ENCODE peak calls at places on chromosomes 6 and 20, in six cellular contexts. One of them, this sample, is unnamed.

GRCh38 chr20:31595654-31596411 is 9.3 kb upstream of the ID1 start:
- DNase-seq in HCT116: peak
- DNase-seq in WTC11: peak
- DNase-seq in GM12878: no peak
- DNase-seq in HepG2: peak
- DNase-seq in H1: peak
- DNase-seq in this sample: no peak

GRCh38 chr6:154276810-154277577 is 79.6 kb downstream of the IPCEF1 start:
- DNase-seq in HepG2: peak
- DNase-seq in H1: no peak
- DNase-seq in WTC11: no peak
- DNase-seq in HCT116: peak
- DNase-seq in GM12878: no peak
- DNase-seq in this sample: peak

GRCh38 chr6:100775667-100776066 is 105.5 kb downstream of the ASCC3 start:
- DNase-seq in H1: no peak
- DNase-seq in WTC11: no peak
- DNase-seq in GM12878: no peak
- DNase-seq in HCT116: no peak
- DNase-seq in HepG2: no peak
- DNase-seq in this sample: no peak

GRCh38 chr6:167755461-167755860 is 71.2 kb upstream of the AFDN start:
- DNase-seq in HepG2: no peak
- DNase-seq in H1: no peak
- DNase-seq in WTC11: no peak
- DNase-seq in HCT116: no peak
- DNase-seq in GM12878: no peak
- DNase-seq in this sample: no peak

GRCh38 chr20:57148266-57148665 is 118.2 kb downstream of the BMP7 start:
- DNase-seq in H1: no peak
- DNase-seq in GM12878: no peak
- DNase-seq in WTC11: no peak
- DNase-seq in HepG2: no peak
- DNase-seq in HCT116: no peak
- DNase-seq in this sample: no peak

GRCh38 chr6:142820336-142821016 is 124.5 kb downstream of the HIVEP2 start:
- DNase-seq in GM12878: no peak
- DNase-seq in HepG2: no peak
- DNase-seq in HCT116: no peak
- DNase-seq in H1: no peak
- DNase-seq in WTC11: no peak
- DNase-seq in this sample: no peak

GRCh38 chr6:39821739-39822532 is 29.8 kb downstream of the DAAM2 start:
- DNase-seq in WTC11: no peak
- DNase-seq in GM12878: no peak
- DNase-seq in HepG2: no peak
- DNase-seq in HCT116: no peak
- DNase-seq in H1: no peak
- DNase-seq in this sample: no peak

GRCh38 chr20:36572701-36573102 is 695 bp upstream of the TGIF2 start:
- DNase-seq in WTC11: no peak
- DNase-seq in HepG2: peak
- DNase-seq in GM12878: no peak
- DNase-seq in H1: no peak
- DNase-seq in HCT116: no peak
- DNase-seq in this sample: peak

GRCh38 chr20:42492998-42493397 is 696.7 kb downstream of the PTPRT start:
- DNase-seq in HCT116: no peak
- DNase-seq in GM12878: no peak
- DNase-seq in WTC11: no peak
- DNase-seq in HepG2: no peak
- DNase-seq in H1: no peak
- DNase-seq in this sample: no peak

GRCh38 chr6:154039231-154039842 is at the start of gene OPRM1:
- DNase-seq in HepG2: no peak
- DNase-seq in WTC11: peak
- DNase-seq in H1: peak
- DNase-seq in GM12878: no peak
- DNase-seq in HCT116: no peak
- DNase-seq in this sample: peak

GRCh38 chr6:88360203-88360797 is 194.2 kb upstream of the CNR1 start:
- DNase-seq in WTC11: no peak
- DNase-seq in H1: no peak
- DNase-seq in HCT116: no peak
- DNase-seq in GM12878: no peak
- DNase-seq in HepG2: peak
- DNase-seq in this sample: no peak

GRCh38 chr6:723540-723939 is 30.6 kb upstream of the EXOC2 start:
- DNase-seq in H1: no peak
- DNase-seq in GM12878: no peak
- DNase-seq in HCT116: no peak
- DNase-seq in HepG2: no peak
- DNase-seq in WTC11: no peak
- DNase-seq in this sample: peak

GRCh38 chr6:160337301-160337700 is 10.9 kb upstream of the SLC22A3 start:
- DNase-seq in HepG2: no peak
- DNase-seq in HCT116: no peak
- DNase-seq in GM12878: no peak
- DNase-seq in H1: no peak
- DNase-seq in WTC11: no peak
- DNase-seq in this sample: no peak

GRCh38 chr6:129140571-129140970 is 257.6 kb downstream of the LAMA2 start:
- DNase-seq in HepG2: no peak
- DNase-seq in H1: no peak
- DNase-seq in GM12878: no peak
- DNase-seq in WTC11: no peak
- DNase-seq in HCT116: no peak
- DNase-seq in this sample: no peak

GRCh38 chr20:57493091-57493615 is 31.8 kb downstream of the CTCFL start:
- DNase-seq in HCT116: no peak
- DNase-seq in WTC11: no peak
- DNase-seq in H1: no peak
- DNase-seq in GM12878: no peak
- DNase-seq in HepG2: no peak
- DNase-seq in this sample: no peak

GRCh38 chr20:9215539-9215938 is 146.7 kb downstream of the PLCB4 start:
- DNase-seq in HepG2: peak
- DNase-seq in H1: no peak
- DNase-seq in WTC11: no peak
- DNase-seq in GM12878: no peak
- DNase-seq in HCT116: peak
- DNase-seq in this sample: no peak

GRCh38 chr6:132812255-132812732 is 2.1 kb upstream of the RPS12 start:
- DNase-seq in HepG2: peak
- DNase-seq in HCT116: no peak
- DNase-seq in GM12878: no peak
- DNase-seq in WTC11: no peak
- DNase-seq in H1: no peak
- DNase-seq in this sample: no peak

GRCh38 chr6:163543311-163543710 is 128.8 kb downstream of the QKI start:
- DNase-seq in HepG2: no peak
- DNase-seq in H1: no peak
- DNase-seq in WTC11: no peak
- DNase-seq in HCT116: no peak
- DNase-seq in GM12878: no peak
- DNase-seq in this sample: no peak

GRCh38 chr20:56032251-56032650 is 26.9 kb upstream of the CBLN4 start:
- DNase-seq in H1: no peak
- DNase-seq in HCT116: peak
- DNase-seq in WTC11: no peak
- DNase-seq in HepG2: no peak
- DNase-seq in GM12878: no peak
- DNase-seq in this sample: no peak

GRCh38 chr6:89059227-89059626 is 21.3 kb upstream of the PNRC1 start:
- DNase-seq in GM12878: no peak
- DNase-seq in H1: no peak
- DNase-seq in HCT116: no peak
- DNase-seq in WTC11: no peak
- DNase-seq in HepG2: no peak
- DNase-seq in this sample: no peak

GRCh38 chr6:10720229-10720959 is 2.5 kb upstream of the TMEM14C start:
- DNase-seq in WTC11: no peak
- DNase-seq in H1: no peak
- DNase-seq in GM12878: no peak
- DNase-seq in HepG2: peak
- DNase-seq in HCT116: no peak
- DNase-seq in this sample: no peak

GRCh38 chr6:3764516-3765333 is 13.2 kb upstream of the PXDC1 start:
- DNase-seq in HCT116: no peak
- DNase-seq in GM12878: no peak
- DNase-seq in HepG2: no peak
- DNase-seq in H1: no peak
- DNase-seq in WTC11: no peak
- DNase-seq in this sample: no peak

GRCh38 chr6:7087491-7087979 is 20.2 kb upstream of the RREB1 start:
- DNase-seq in HepG2: no peak
- DNase-seq in H1: no peak
- DNase-seq in HCT116: no peak
- DNase-seq in GM12878: peak
- DNase-seq in WTC11: no peak
- DNase-seq in this sample: peak

DNA sequence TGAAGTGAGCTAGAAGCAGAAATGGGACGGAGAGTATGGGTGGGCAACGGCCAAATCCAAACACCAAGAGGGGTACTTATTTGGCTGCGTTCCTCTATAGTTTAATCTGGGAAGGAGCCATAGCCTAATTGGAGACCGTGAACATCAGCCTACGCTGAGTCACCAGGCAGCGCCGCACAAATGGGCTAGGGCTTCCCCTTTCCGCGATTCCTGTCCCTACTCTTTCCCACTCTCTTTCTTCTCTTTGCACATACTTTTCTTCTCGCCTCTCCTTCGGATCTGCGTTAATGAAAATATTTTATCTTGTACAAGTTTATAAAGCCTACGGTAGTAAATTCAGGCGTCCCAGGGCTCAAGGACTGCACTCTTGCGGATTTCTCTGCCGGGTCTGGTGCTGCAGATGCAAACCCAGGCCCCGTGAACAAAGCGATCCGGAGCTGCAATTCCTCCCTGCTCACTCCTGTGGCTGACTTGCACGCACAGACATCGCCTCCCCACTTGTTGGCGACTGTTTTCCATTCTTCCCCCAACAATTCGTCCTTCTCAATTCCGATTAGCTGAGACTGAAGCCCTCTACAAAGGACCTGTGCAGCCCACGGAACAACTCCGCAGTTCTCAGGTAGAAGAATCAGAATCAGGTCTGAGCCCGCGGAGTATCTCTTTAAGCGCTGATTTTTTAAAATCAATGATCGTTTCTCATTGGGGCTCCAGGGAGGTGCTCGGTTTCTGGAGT is 4.2 kb upstream of the TBX18 start:
- DNase-seq in H1: no peak
- DNase-seq in HCT116: no peak
- DNase-seq in HepG2: no peak
- DNase-seq in WTC11: peak
- DNase-seq in GM12878: no peak
- DNase-seq in this sample: peak
- TF ChIP-seq SP1 in H1: peak
- TF ChIP-seq SP1 in HCT116: no peak
- TF ChIP-seq SP1 in HepG2: no peak
- TF ChIP-seq SP1 in WTC11: no peak
- TF ChIP-seq SP1 in GM12878: no peak
- TF ChIP-seq SP1 in this sample: no peak

GRCh38 chr20:47241345-47241781 is 115.1 kb downstream of the ZMYND8 start:
- DNase-seq in HepG2: no peak
- DNase-seq in H1: no peak
- DNase-seq in WTC11: no peak
- DNase-seq in GM12878: no peak
- DNase-seq in HCT116: no peak
- DNase-seq in this sample: no peak
- TF ChIP-seq SP1 in HepG2: no peak
- TF ChIP-seq SP1 in H1: no peak
- TF ChIP-seq SP1 in WTC11: no peak
- TF ChIP-seq SP1 in GM12878: no peak
- TF ChIP-seq SP1 in HCT116: no peak
- TF ChIP-seq SP1 in this sample: no peak

GRCh38 chr20:23683281-23683680 is 5.6 kb downstream of the CST4 start:
- DNase-seq in HCT116: no peak
- DNase-seq in WTC11: no peak
- DNase-seq in GM12878: no peak
- DNase-seq in HepG2: no peak
- DNase-seq in H1: no peak
- DNase-seq in this sample: no peak
- TF ChIP-seq SP1 in HCT116: no peak
- TF ChIP-seq SP1 in WTC11: no peak
- TF ChIP-seq SP1 in GM12878: no peak
- TF ChIP-seq SP1 in HepG2: no peak
- TF ChIP-seq SP1 in H1: no peak
- TF ChIP-seq SP1 in this sample: no peak

GRCh38 chr6:45148711-45149341 is 179.3 kb upstream of the RUNX2 start:
- DNase-seq in GM12878: no peak
- DNase-seq in HCT116: no peak
- DNase-seq in HepG2: no peak
- DNase-seq in H1: no peak
- DNase-seq in WTC11: no peak
- DNase-seq in this sample: no peak
- TF ChIP-seq SP1 in GM12878: no peak
- TF ChIP-seq SP1 in HCT116: no peak
- TF ChIP-seq SP1 in HepG2: no peak
- TF ChIP-seq SP1 in H1: no peak
- TF ChIP-seq SP1 in WTC11: no peak
- TF ChIP-seq SP1 in this sample: no peak

GRCh38 chr6:54366647-54367327 is 58.5 kb downstream of the TINAG start:
- DNase-seq in WTC11: no peak
- DNase-seq in GM12878: no peak
- DNase-seq in HCT116: peak
- DNase-seq in H1: no peak
- DNase-seq in HepG2: no peak
- DNase-seq in this sample: no peak
- TF ChIP-seq SP1 in WTC11: no peak
- TF ChIP-seq SP1 in GM12878: no peak
- TF ChIP-seq SP1 in HCT116: peak
- TF ChIP-seq SP1 in H1: no peak
- TF ChIP-seq SP1 in HepG2: no peak
- TF ChIP-seq SP1 in this sample: no peak

DNA sequence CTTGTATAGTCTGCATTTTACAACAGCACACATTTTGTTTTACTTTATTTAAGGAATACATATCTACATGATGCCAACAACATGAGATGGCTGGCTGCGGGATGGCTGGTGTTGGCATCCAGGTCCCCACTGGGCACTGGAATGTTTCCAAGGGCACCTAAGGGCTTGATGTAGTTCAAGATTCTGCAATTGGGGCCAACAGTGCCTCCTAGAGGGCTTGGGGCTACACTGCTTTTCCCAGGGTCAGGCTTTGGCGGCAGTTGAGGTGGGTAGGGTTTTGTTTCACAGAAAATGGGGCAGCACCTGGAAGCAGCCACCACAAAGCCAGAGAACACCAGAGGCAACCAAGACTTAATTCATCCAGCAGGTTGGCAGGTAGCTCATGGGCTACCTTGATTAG is 202.2 kb upstream of the PRND start:
- DNase-seq in H1: no peak
- DNase-seq in HCT116: no peak
- DNase-seq in WTC11: peak
- DNase-seq in GM12878: no peak
- DNase-seq in HepG2: no peak
- DNase-seq in this sample: peak
- TF ChIP-seq SP1 in H1: no peak
- TF ChIP-seq SP1 in HCT116: no peak
- TF ChIP-seq SP1 in WTC11: peak
- TF ChIP-seq SP1 in GM12878: no peak
- TF ChIP-seq SP1 in HepG2: no peak
- TF ChIP-seq SP1 in this sample: no peak

This sample was measured in HEK293T.